ENCODE peak calls at places on chromosomes 3 and 15, in seven cellular contexts. F, I, W, Y, U, T and R are unnamed samples.

GRCh38 chr15:38254065-38254883 is 1.6 kb downstream of the SPRED1 start:
- DNase-seq in F (peak; percentile 45), W (no peak), Y (peak; percentile 47), U (peak; percentile 46), I (peak; percentile 44), T (peak; percentile 57), R (peak; percentile 47)

GRCh38 chr3:71069797-71070196 is 513.7 kb downstream of the FOXP1 start:
- DNase-seq in I (peak; percentile 84), T (no peak), W (no peak), U (peak; percentile 66), Y (no peak), F (peak; percentile 68), R (peak; percentile 55)

GRCh38 chr3:134338516-134339261 is 35.6 kb downstream of the AMOTL2 start:
- DNase-seq in T (no peak), Y (no peak), W (no peak), F (no peak), U (no peak), I (no peak), R (no peak)

GRCh38 chr15:46312133-46312740 is 677.4 kb downstream of the SQOR start:
- DNase-seq in U (peak; percentile 76), F (peak; percentile 77), W (peak; percentile 81), T (peak; percentile 50), I (peak; percentile 70), Y (peak; percentile 56), R (peak; percentile 45)

GRCh38 chr3:123720638-123721037 is 135.8 kb upstream of the HACD2 start:
- DNase-seq in U (no peak), F (no peak), T (no peak), I (no peak), Y (no peak), W (peak; percentile 47), R (no peak)

GRCh38 chr3:196323723-196324122 is 5.7 kb upstream of the DYNLT2B start:
- DNase-seq in U (no peak), W (no peak), T (no peak), I (no peak), Y (no peak), F (peak; percentile 80), R (no peak)

GRCh38 chr3:169112153-169112892 is 551.2 kb downstream of the MECOM start:
- DNase-seq in F (no peak), I (no peak), Y (no peak), W (no peak), U (no peak), T (peak; percentile 73), R (no peak)

GRCh38 chr3:38842266-38842965 is 26.4 kb upstream of the SCN10A start:
- DNase-seq in F (no peak), Y (no peak), I (no peak), U (no peak), W (no peak), T (no peak), R (no peak)

GRCh38 chr3:61714225-61714624 is 152.9 kb downstream of the PTPRG start:
- DNase-seq in U (no peak), T (no peak), Y (no peak), W (no peak), F (no peak), I (no peak), R (no peak)

GRCh38 chr3:128489860-128490649 is 2.9 kb downstream of the GATA2 start:
- DNase-seq in F (peak; percentile 67), I (peak; percentile 17), U (peak; percentile 71), Y (peak; percentile 5), W (no peak), T (peak; percentile 55), R (no peak)
- TF ChIP-seq CTCF in F (no peak), I (no peak), U (no peak), Y (no peak), W (peak; percentile 29), T (no peak), R (no peak)

DNA sequence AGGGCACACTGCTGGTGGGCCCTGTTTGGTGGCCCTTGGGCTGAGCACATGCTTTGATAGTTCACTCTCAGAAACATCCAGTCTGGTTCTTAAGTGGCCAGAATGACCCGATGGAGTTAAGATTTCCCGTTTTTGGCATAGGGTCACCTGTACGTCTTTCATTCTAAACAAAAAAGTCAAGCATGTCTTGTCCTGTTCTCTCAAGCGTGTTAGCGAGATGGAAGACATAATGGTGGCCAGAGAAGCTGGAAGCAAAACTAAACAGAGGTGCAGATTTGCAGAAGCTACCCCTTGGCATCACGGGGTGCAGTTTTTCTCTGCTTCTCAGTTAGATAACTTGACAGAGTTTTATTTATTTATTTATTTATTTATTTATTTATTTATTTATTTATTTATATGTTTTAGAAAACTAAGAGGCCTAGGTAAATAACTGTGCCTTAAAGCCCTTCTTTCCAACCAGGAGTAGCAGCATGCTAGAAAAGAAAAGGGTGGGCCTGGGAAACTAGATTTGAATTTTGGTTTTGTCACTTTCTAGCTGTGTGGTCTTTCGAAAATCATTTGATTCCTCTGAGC is 63.0 kb downstream of the ST6GAL1 start:
- DNase-seq in T (no peak), W (no peak), F (no peak), I (no peak), U (no peak), Y (no peak), R (no peak)
- TF ChIP-seq CTCF in T (no peak), W (no peak), F (no peak), I (no peak), U (no peak), Y (no peak), R (no peak)

GRCh38 chr15:33226559-33227181 is 32.2 kb upstream of the FMN1 start:
- DNase-seq in W (no peak), U (peak; percentile 3), I (peak; percentile 32), T (peak; percentile 66), Y (no peak), F (peak; percentile 75), R (no peak)
- TF ChIP-seq CTCF in W (peak; percentile 57), U (peak; percentile 22), I (peak; percentile 36), T (peak; percentile 71), Y (no peak), F (peak; percentile 78), R (no peak)

GRCh38 chr3:11717768-11718581 is 74.3 kb upstream of the VGLL4 start:
- DNase-seq in Y (no peak), F (no peak), T (peak; percentile 66), I (no peak), W (no peak), U (no peak), R (peak; percentile 34)

GRCh38 chr3:11718582-11719405 is 75.1 kb upstream of the VGLL4 start:
- DNase-seq in Y (no peak), U (peak; percentile 42), T (peak; percentile 43), F (peak; percentile 6), W (no peak), I (peak; percentile 66), R (peak; percentile 52)

GRCh38 chr3:11719406-11720219 is 75.9 kb upstream of the VGLL4 start:
- DNase-seq in I (peak; percentile 55), Y (peak; percentile 76), U (peak; percentile 99), T (peak; percentile 30), W (peak; percentile 91), F (peak; percentile 5), R (peak; percentile 78)

GRCh38 chr3:11716576-11717250 is 73.0 kb upstream of the VGLL4 start:
- DNase-seq in T (no peak), F (no peak), W (no peak), U (no peak), Y (no peak), I (no peak), R (no peak)

GRCh38 chr3:11717301-11717700 is 73.6 kb upstream of the VGLL4 start:
- DNase-seq in I (no peak), T (peak; percentile 54), U (no peak), W (no peak), Y (no peak), F (no peak), R (no peak)
- TF ChIP-seq CTCF in I (no peak), T (no peak), U (no peak), W (no peak), Y (no peak), F (no peak), R (no peak)

GRCh38 chr15:58472221-58472620 is 40.4 kb downstream of the LIPC start:
- DNase-seq in Y (no peak), U (no peak), W (no peak), I (no peak), T (no peak), F (no peak), R (no peak)

GRCh38 chr15:58474741-58475323 is 43.0 kb downstream of the LIPC start:
- DNase-seq in W (no peak), F (no peak), T (no peak), Y (no peak), U (no peak), I (no peak), R (no peak)

GRCh38 chr15:58471341-58471740 is 39.5 kb downstream of the LIPC start:
- DNase-seq in U (no peak), F (no peak), T (no peak), W (no peak), Y (no peak), I (no peak), R (no peak)

GRCh38 chr15:58473720-58474119 is 41.9 kb downstream of the LIPC start:
- DNase-seq in T (peak; percentile 62), U (peak; percentile 67), Y (no peak), W (no peak), F (no peak), I (no peak), R (no peak)

GRCh38 chr15:58472821-58473581 is 41.2 kb downstream of the LIPC start:
- DNase-seq in I (no peak), U (peak; percentile 18), W (no peak), T (no peak), Y (no peak), F (no peak), R (no peak)
- TF ChIP-seq CTCF in I (no peak), U (no peak), W (no peak), T (no peak), Y (no peak), F (no peak), R (no peak)

DNA sequence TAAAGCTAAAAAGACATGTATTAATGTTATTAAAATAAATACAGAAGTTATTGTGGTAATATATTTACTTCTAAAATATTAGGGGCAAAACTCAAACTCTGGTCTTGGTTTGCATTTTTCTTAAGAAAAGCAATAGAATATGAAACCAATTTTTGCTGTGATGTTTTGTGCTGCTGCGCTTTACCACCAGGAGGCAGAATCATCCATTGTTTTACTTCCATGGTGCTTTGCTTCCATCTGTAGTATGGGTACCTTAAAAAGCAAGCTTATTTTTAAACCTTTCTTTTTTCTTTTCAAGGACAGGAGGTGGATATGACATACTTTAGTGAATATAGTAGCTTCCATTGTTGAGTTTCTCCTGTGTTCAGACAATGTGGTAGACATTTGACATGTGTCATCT is 46.6 kb upstream of the MRPL3 start:
- DNase-seq in T (no peak), I (no peak), U (peak; percentile 44), F (no peak), Y (no peak), W (no peak), R (no peak)
- TF ChIP-seq CTCF in T (peak; percentile 75), I (no peak), U (peak; percentile 67), F (peak; percentile 66), Y (no peak), W (peak; percentile 62), R (no peak)